ENCODE peak calls at places on chromosomes 16 and 17, in seven cellular contexts. Q, I, G, N, S, B and Z are unnamed samples.

GRCh38 chr17:48219605-48220004 is 112.0 kb downstream of the SNX11 start:
- DNase-seq in G (no peak), I (no peak), B (no peak), Q (no peak), N (no peak), S (no peak), Z (no peak)

GRCh38 chr17:29131814-29132682 is 48.1 kb downstream of the MYO18A start:
- DNase-seq in N (no peak), I (no peak), B (no peak), G (peak; percentile 92), Q (no peak), S (no peak), Z (peak; percentile 60)

GRCh38 chr17:57107498-57108101 is 22.6 kb downstream of the AKAP1 start:
- DNase-seq in Q (peak; percentile 29), N (peak; percentile 83), I (peak; percentile 36), G (no peak), S (no peak), B (no peak), Z (no peak)

GRCh38 chr17:72515291-72516065 is 394.7 kb downstream of the SOX9 start:
- DNase-seq in N (no peak), S (no peak), Q (no peak), I (no peak), B (no peak), G (peak; percentile 61), Z (no peak)

GRCh38 chr17:20908373-20909273 is 134.2 kb downstream of the USP22 start:
- DNase-seq in S (peak; percentile 80), Q (peak; percentile 85), B (peak; percentile 86), I (no peak), G (peak; percentile 69), N (peak; percentile 77), Z (peak; percentile 76)

GRCh38 chr17:58331815-58332719 is 3.5 kb upstream of the TSPOAP1 start:
- DNase-seq in G (no peak), N (no peak), B (no peak), I (no peak), Q (no peak), S (peak; percentile 93), Z (peak; percentile 90)

GRCh38 chr17:76085066-76085730 is 6.2 kb downstream of the ZACN start:
- DNase-seq in S (no peak), B (no peak), Q (no peak), I (no peak), N (no peak), G (no peak), Z (no peak)

GRCh38 chr17:37493249-37494027 is 3.7 kb downstream of the DUSP14 start:
- DNase-seq in I (no peak), N (no peak), B (no peak), S (no peak), G (peak; percentile 89), Q (no peak), Z (no peak)

GRCh38 chr17:19746517-19746916 is 1.6 kb downstream of the ALDH3A1 start:
- DNase-seq in G (no peak), B (no peak), N (no peak), S (no peak), Q (no peak), I (no peak), Z (no peak)

GRCh38 chr17:44887971-44888955 is 11.0 kb downstream of the EFTUD2 start:
- DNase-seq in B (no peak), I (no peak), S (no peak), N (no peak), G (no peak), Q (no peak), Z (peak; percentile 73)

GRCh38 chr17:4609761-4610160 is 25.4 kb downstream of the SMTNL2 start:
- DNase-seq in S (no peak), G (no peak), B (no peak), N (no peak), I (no peak), Q (no peak), Z (no peak)

GRCh38 chr17:28901866-28902818 is 737 bp downstream of the DHRS13 start:
- DNase-seq in I (no peak), G (no peak), N (no peak), B (peak; percentile 48), S (peak; percentile 64), Q (no peak), Z (peak; percentile 32)

GRCh38 chr17:12180644-12181261 is 160.1 kb downstream of the MAP2K4 start:
- DNase-seq in S (peak; percentile 36), N (no peak), B (peak; percentile 42), G (peak; percentile 78), I (peak; percentile 24), Q (peak; percentile 58), Z (peak; percentile 34)

GRCh38 chr17:80219013-80219776 is 938 bp downstream of the SGSH start:
- DNase-seq in Q (no peak), G (peak; percentile 86), S (peak; percentile 86), B (no peak), N (no peak), I (no peak), Z (peak; percentile 97)

GRCh38 chr16:56967733-56968132 is 6.0 kb downstream of the CETP start:
- DNase-seq in S (no peak), N (no peak), B (no peak), I (no peak), Q (no peak), G (peak; percentile 66), Z (peak; percentile 46)

GRCh38 chr17:29588561-29589411 is 662 bp downstream of the GIT1 start:
- DNase-seq in Q (no peak), G (no peak), B (peak; percentile 18), I (no peak), N (no peak), S (peak; percentile 51), Z (no peak)

GRCh38 chr17:69434164-69434579 is 19.7 kb downstream of the MAP2K6 start:
- DNase-seq in B (peak; percentile 43), I (no peak), N (peak; percentile 71), G (no peak), S (no peak), Q (no peak), Z (no peak)

GRCh38 chr16:1965610-1966009 is 984 bp upstream of the RPS2 start:
- DNase-seq in Q (no peak), N (no peak), I (no peak), S (no peak), G (no peak), B (no peak), Z (no peak)

GRCh38 chr16:63617047-63617989 is 1504.5 kb downstream of the CDH11 start:
- DNase-seq in B (no peak), Q (no peak), I (no peak), S (no peak), N (no peak), G (no peak), Z (no peak)

GRCh38 chr17:65973237-65973636 is 218.7 kb downstream of the CEP112 start:
- DNase-seq in G (peak; percentile 27), S (no peak), Q (no peak), B (no peak), N (no peak), I (no peak), Z (no peak)

GRCh38 chr16:30121741-30122620 is 1.0 kb downstream of the MAPK3 start:
- DNase-seq in G (peak; percentile 63), I (no peak), B (no peak), N (no peak), S (no peak), Q (no peak), Z (no peak)